ENCODE peak calls at places on chromosomes 7 and 10, in ten cellular contexts. One of them, this sample, is unnamed.

GRCh38 chr7:134905375-134905774 is 80.9 kb upstream of the AGBL3 start:
- DNase-seq in Calu3: no peak
- DNase-seq in NCI-H1092: no peak
- DNase-seq in activated gamma-delta T cell treated with Interleukin-2 at 50 U/mL for 16 hours: no peak
- DNase-seq in GM03348: peak
- DNase-seq in ACHN: peak
- DNase-seq in stimulated activated CD8-positive, alpha-beta memory T cell treated with anti-CD3 and anti-CD28 coated beads, Interleukin-15, amount 100 ng/mL, for 1 hour: no peak
- DNase-seq in GM23248: peak
- DNase-seq in amniotic stem cell: peak
- DNase-seq in nephron progenitor cell: no peak
- DNase-seq in this sample: no peak

GRCh38 chr10:48926764-48927163 is 12.9 kb downstream of the LRRC18 start:
- DNase-seq in Calu3: no peak
- DNase-seq in NCI-H1092: no peak
- DNase-seq in activated gamma-delta T cell treated with Interleukin-2 at 50 U/mL for 16 hours: no peak
- DNase-seq in GM03348: no peak
- DNase-seq in ACHN: no peak
- DNase-seq in stimulated activated CD8-positive, alpha-beta memory T cell treated with anti-CD3 and anti-CD28 coated beads, Interleukin-15, amount 100 ng/mL, for 1 hour: no peak
- DNase-seq in GM23248: no peak
- DNase-seq in amniotic stem cell: no peak
- DNase-seq in nephron progenitor cell: no peak
- DNase-seq in this sample: no peak

GRCh38 chr10:119670717-119671116 is 19.5 kb downstream of the BAG3 start:
- DNase-seq in Calu3: no peak
- DNase-seq in NCI-H1092: no peak
- DNase-seq in activated gamma-delta T cell treated with Interleukin-2 at 50 U/mL for 16 hours: no peak
- DNase-seq in GM03348: peak
- DNase-seq in ACHN: peak
- DNase-seq in stimulated activated CD8-positive, alpha-beta memory T cell treated with anti-CD3 and anti-CD28 coated beads, Interleukin-15, amount 100 ng/mL, for 1 hour: no peak
- DNase-seq in GM23248: peak
- DNase-seq in amniotic stem cell: no peak
- DNase-seq in nephron progenitor cell: no peak
- DNase-seq in this sample: no peak

GRCh38 chr10:84876116-84876999 is 548.0 kb downstream of the CCSER2 start:
- DNase-seq in Calu3: no peak
- DNase-seq in NCI-H1092: no peak
- DNase-seq in activated gamma-delta T cell treated with Interleukin-2 at 50 U/mL for 16 hours: no peak
- DNase-seq in GM03348: no peak
- DNase-seq in ACHN: no peak
- DNase-seq in stimulated activated CD8-positive, alpha-beta memory T cell treated with anti-CD3 and anti-CD28 coated beads, Interleukin-15, amount 100 ng/mL, for 1 hour: no peak
- DNase-seq in GM23248: no peak
- DNase-seq in amniotic stem cell: no peak
- DNase-seq in nephron progenitor cell: no peak
- DNase-seq in this sample: no peak

GRCh38 chr10:133215586-133215985 is 14.4 kb upstream of the UTF1 start:
- DNase-seq in Calu3: no peak
- DNase-seq in NCI-H1092: no peak
- DNase-seq in activated gamma-delta T cell treated with Interleukin-2 at 50 U/mL for 16 hours: no peak
- DNase-seq in GM03348: no peak
- DNase-seq in ACHN: no peak
- DNase-seq in stimulated activated CD8-positive, alpha-beta memory T cell treated with anti-CD3 and anti-CD28 coated beads, Interleukin-15, amount 100 ng/mL, for 1 hour: no peak
- DNase-seq in GM23248: no peak
- DNase-seq in amniotic stem cell: no peak
- DNase-seq in nephron progenitor cell: no peak
- DNase-seq in this sample: no peak

GRCh38 chr7:77348371-77348813 is 67.8 kb downstream of the GSAP start:
- DNase-seq in Calu3: no peak
- DNase-seq in NCI-H1092: no peak
- DNase-seq in activated gamma-delta T cell treated with Interleukin-2 at 50 U/mL for 16 hours: no peak
- DNase-seq in GM03348: no peak
- DNase-seq in ACHN: peak
- DNase-seq in stimulated activated CD8-positive, alpha-beta memory T cell treated with anti-CD3 and anti-CD28 coated beads, Interleukin-15, amount 100 ng/mL, for 1 hour: no peak
- DNase-seq in GM23248: peak
- DNase-seq in amniotic stem cell: peak
- DNase-seq in nephron progenitor cell: no peak
- DNase-seq in this sample: no peak

GRCh38 chr7:95577137-95577536 is 19.2 kb downstream of the PDK4 start:
- DNase-seq in Calu3: peak
- DNase-seq in NCI-H1092: no peak
- DNase-seq in activated gamma-delta T cell treated with Interleukin-2 at 50 U/mL for 16 hours: no peak
- DNase-seq in GM03348: no peak
- DNase-seq in ACHN: peak
- DNase-seq in stimulated activated CD8-positive, alpha-beta memory T cell treated with anti-CD3 and anti-CD28 coated beads, Interleukin-15, amount 100 ng/mL, for 1 hour: no peak
- DNase-seq in GM23248: peak
- DNase-seq in amniotic stem cell: no peak
- DNase-seq in nephron progenitor cell: no peak
- DNase-seq in this sample: no peak

GRCh38 chr10:74855027-74855426 is 28.6 kb downstream of the KAT6B start:
- DNase-seq in Calu3: no peak
- DNase-seq in NCI-H1092: no peak
- DNase-seq in activated gamma-delta T cell treated with Interleukin-2 at 50 U/mL for 16 hours: no peak
- DNase-seq in GM03348: peak
- DNase-seq in ACHN: no peak
- DNase-seq in stimulated activated CD8-positive, alpha-beta memory T cell treated with anti-CD3 and anti-CD28 coated beads, Interleukin-15, amount 100 ng/mL, for 1 hour: no peak
- DNase-seq in GM23248: peak
- DNase-seq in amniotic stem cell: no peak
- DNase-seq in nephron progenitor cell: no peak
- DNase-seq in this sample: peak

GRCh38 chr10:12934777-12935176 is 66.7 kb downstream of the CCDC3 start:
- DNase-seq in Calu3: no peak
- DNase-seq in NCI-H1092: no peak
- DNase-seq in activated gamma-delta T cell treated with Interleukin-2 at 50 U/mL for 16 hours: no peak
- DNase-seq in GM03348: no peak
- DNase-seq in ACHN: no peak
- DNase-seq in stimulated activated CD8-positive, alpha-beta memory T cell treated with anti-CD3 and anti-CD28 coated beads, Interleukin-15, amount 100 ng/mL, for 1 hour: no peak
- DNase-seq in GM23248: peak
- DNase-seq in amniotic stem cell: no peak
- DNase-seq in nephron progenitor cell: no peak
- DNase-seq in this sample: no peak

GRCh38 chr10:546451-546850 is 143.0 kb downstream of the DIP2C start:
- DNase-seq in Calu3: no peak
- DNase-seq in NCI-H1092: no peak
- DNase-seq in activated gamma-delta T cell treated with Interleukin-2 at 50 U/mL for 16 hours: no peak
- DNase-seq in GM03348: no peak
- DNase-seq in ACHN: no peak
- DNase-seq in stimulated activated CD8-positive, alpha-beta memory T cell treated with anti-CD3 and anti-CD28 coated beads, Interleukin-15, amount 100 ng/mL, for 1 hour: no peak
- DNase-seq in GM23248: no peak
- DNase-seq in amniotic stem cell: no peak
- DNase-seq in nephron progenitor cell: no peak
- DNase-seq in this sample: no peak

GRCh38 chr10:81873932-81874816 is 820 bp upstream of the NRG3 start:
- DNase-seq in Calu3: peak
- DNase-seq in NCI-H1092: peak
- DNase-seq in activated gamma-delta T cell treated with Interleukin-2 at 50 U/mL for 16 hours: no peak
- DNase-seq in GM03348: peak
- DNase-seq in ACHN: peak
- DNase-seq in stimulated activated CD8-positive, alpha-beta memory T cell treated with anti-CD3 and anti-CD28 coated beads, Interleukin-15, amount 100 ng/mL, for 1 hour: no peak
- DNase-seq in GM23248: peak
- DNase-seq in amniotic stem cell: no peak
- DNase-seq in nephron progenitor cell: peak
- DNase-seq in this sample: peak

GRCh38 chr7:156095908-156096539 is 283.8 kb upstream of the SHH start:
- DNase-seq in Calu3: no peak
- DNase-seq in NCI-H1092: no peak
- DNase-seq in activated gamma-delta T cell treated with Interleukin-2 at 50 U/mL for 16 hours: no peak
- DNase-seq in GM03348: no peak
- DNase-seq in ACHN: no peak
- DNase-seq in stimulated activated CD8-positive, alpha-beta memory T cell treated with anti-CD3 and anti-CD28 coated beads, Interleukin-15, amount 100 ng/mL, for 1 hour: no peak
- DNase-seq in GM23248: no peak
- DNase-seq in amniotic stem cell: no peak
- DNase-seq in nephron progenitor cell: no peak
- DNase-seq in this sample: no peak

GRCh38 chr7:19665399-19666008 is 43.3 kb downstream of the POLR1F start:
- DNase-seq in Calu3: no peak
- DNase-seq in NCI-H1092: no peak
- DNase-seq in activated gamma-delta T cell treated with Interleukin-2 at 50 U/mL for 16 hours: no peak
- DNase-seq in GM03348: peak
- DNase-seq in ACHN: peak
- DNase-seq in stimulated activated CD8-positive, alpha-beta memory T cell treated with anti-CD3 and anti-CD28 coated beads, Interleukin-15, amount 100 ng/mL, for 1 hour: no peak
- DNase-seq in GM23248: peak
- DNase-seq in amniotic stem cell: peak
- DNase-seq in nephron progenitor cell: no peak
- DNase-seq in this sample: peak

GRCh38 chr10:49359349-49360231 is 36.3 kb downstream of the DRGX start:
- DNase-seq in Calu3: no peak
- DNase-seq in NCI-H1092: no peak
- DNase-seq in activated gamma-delta T cell treated with Interleukin-2 at 50 U/mL for 16 hours: no peak
- DNase-seq in GM03348: no peak
- DNase-seq in ACHN: no peak
- DNase-seq in stimulated activated CD8-positive, alpha-beta memory T cell treated with anti-CD3 and anti-CD28 coated beads, Interleukin-15, amount 100 ng/mL, for 1 hour: no peak
- DNase-seq in GM23248: peak
- DNase-seq in amniotic stem cell: no peak
- DNase-seq in nephron progenitor cell: peak
- DNase-seq in this sample: no peak

GRCh38 chr10:5631936-5632335 is 34.5 kb downstream of the ASB13 start:
- DNase-seq in Calu3: no peak
- DNase-seq in NCI-H1092: no peak
- DNase-seq in activated gamma-delta T cell treated with Interleukin-2 at 50 U/mL for 16 hours: no peak
- DNase-seq in GM03348: no peak
- DNase-seq in ACHN: peak
- DNase-seq in stimulated activated CD8-positive, alpha-beta memory T cell treated with anti-CD3 and anti-CD28 coated beads, Interleukin-15, amount 100 ng/mL, for 1 hour: no peak
- DNase-seq in GM23248: peak
- DNase-seq in amniotic stem cell: no peak
- DNase-seq in nephron progenitor cell: no peak
- DNase-seq in this sample: no peak

GRCh38 chr7:123727071-123727837 is 21.5 kb downstream of the WASL start:
- DNase-seq in Calu3: no peak
- DNase-seq in NCI-H1092: no peak
- DNase-seq in activated gamma-delta T cell treated with Interleukin-2 at 50 U/mL for 16 hours: no peak
- DNase-seq in GM03348: peak
- DNase-seq in ACHN: no peak
- DNase-seq in stimulated activated CD8-positive, alpha-beta memory T cell treated with anti-CD3 and anti-CD28 coated beads, Interleukin-15, amount 100 ng/mL, for 1 hour: no peak
- DNase-seq in GM23248: peak
- DNase-seq in amniotic stem cell: peak
- DNase-seq in nephron progenitor cell: no peak
- DNase-seq in this sample: no peak

GRCh38 chr10:48249763-48250351 is 24.6 kb downstream of the FRMPD2 start:
- DNase-seq in Calu3: no peak
- DNase-seq in NCI-H1092: no peak
- DNase-seq in activated gamma-delta T cell treated with Interleukin-2 at 50 U/mL for 16 hours: no peak
- DNase-seq in GM03348: no peak
- DNase-seq in ACHN: no peak
- DNase-seq in stimulated activated CD8-positive, alpha-beta memory T cell treated with anti-CD3 and anti-CD28 coated beads, Interleukin-15, amount 100 ng/mL, for 1 hour: no peak
- DNase-seq in GM23248: no peak
- DNase-seq in amniotic stem cell: no peak
- DNase-seq in nephron progenitor cell: no peak
- DNase-seq in this sample: no peak

GRCh38 chr10:71728218-71728737 is 8.7 kb upstream of the C10orf105 start:
- DNase-seq in Calu3: no peak
- DNase-seq in NCI-H1092: no peak
- DNase-seq in activated gamma-delta T cell treated with Interleukin-2 at 50 U/mL for 16 hours: no peak
- DNase-seq in GM03348: peak
- DNase-seq in ACHN: no peak
- DNase-seq in stimulated activated CD8-positive, alpha-beta memory T cell treated with anti-CD3 and anti-CD28 coated beads, Interleukin-15, amount 100 ng/mL, for 1 hour: no peak
- DNase-seq in GM23248: peak
- DNase-seq in amniotic stem cell: no peak
- DNase-seq in nephron progenitor cell: no peak
- DNase-seq in this sample: peak

GRCh38 chr10:45354261-45354660 is 19.8 kb upstream of the ALOX5 start:
- DNase-seq in Calu3: no peak
- DNase-seq in NCI-H1092: no peak
- DNase-seq in activated gamma-delta T cell treated with Interleukin-2 at 50 U/mL for 16 hours: no peak
- DNase-seq in GM03348: no peak
- DNase-seq in ACHN: no peak
- DNase-seq in stimulated activated CD8-positive, alpha-beta memory T cell treated with anti-CD3 and anti-CD28 coated beads, Interleukin-15, amount 100 ng/mL, for 1 hour: no peak
- DNase-seq in GM23248: peak
- DNase-seq in amniotic stem cell: no peak
- DNase-seq in nephron progenitor cell: no peak
- DNase-seq in this sample: no peak

GRCh38 chr10:83991986-83992753 is 147.1 kb upstream of the GHITM start:
- DNase-seq in Calu3: peak
- DNase-seq in NCI-H1092: no peak
- DNase-seq in activated gamma-delta T cell treated with Interleukin-2 at 50 U/mL for 16 hours: no peak
- DNase-seq in GM03348: no peak
- DNase-seq in ACHN: peak
- DNase-seq in stimulated activated CD8-positive, alpha-beta memory T cell treated with anti-CD3 and anti-CD28 coated beads, Interleukin-15, amount 100 ng/mL, for 1 hour: no peak
- DNase-seq in GM23248: peak
- DNase-seq in amniotic stem cell: no peak
- DNase-seq in nephron progenitor cell: peak
- DNase-seq in this sample: peak

GRCh38 chr10:124347956-124348355 is 70.8 kb downstream of the OAT start:
- DNase-seq in Calu3: no peak
- DNase-seq in NCI-H1092: no peak
- DNase-seq in activated gamma-delta T cell treated with Interleukin-2 at 50 U/mL for 16 hours: no peak
- DNase-seq in GM03348: no peak
- DNase-seq in ACHN: no peak
- DNase-seq in stimulated activated CD8-positive, alpha-beta memory T cell treated with anti-CD3 and anti-CD28 coated beads, Interleukin-15, amount 100 ng/mL, for 1 hour: no peak
- DNase-seq in GM23248: no peak
- DNase-seq in amniotic stem cell: no peak
- DNase-seq in nephron progenitor cell: no peak
- DNase-seq in this sample: no peak

GRCh38 chr10:103042129-103042528 is 124.0 kb downstream of the CNNM2 start:
- DNase-seq in Calu3: no peak
- DNase-seq in NCI-H1092: no peak
- DNase-seq in activated gamma-delta T cell treated with Interleukin-2 at 50 U/mL for 16 hours: no peak
- DNase-seq in GM03348: no peak
- DNase-seq in ACHN: no peak
- DNase-seq in stimulated activated CD8-positive, alpha-beta memory T cell treated with anti-CD3 and anti-CD28 coated beads, Interleukin-15, amount 100 ng/mL, for 1 hour: no peak
- DNase-seq in GM23248: no peak
- DNase-seq in amniotic stem cell: no peak
- DNase-seq in nephron progenitor cell: no peak
- DNase-seq in this sample: no peak

GRCh38 chr10:117165557-117166419 is 27.7 kb upstream of the VAX1 start:
- DNase-seq in Calu3: peak
- DNase-seq in NCI-H1092: no peak
- DNase-seq in activated gamma-delta T cell treated with Interleukin-2 at 50 U/mL for 16 hours: no peak
- DNase-seq in GM03348: peak
- DNase-seq in ACHN: peak
- DNase-seq in stimulated activated CD8-positive, alpha-beta memory T cell treated with anti-CD3 and anti-CD28 coated beads, Interleukin-15, amount 100 ng/mL, for 1 hour: no peak
- DNase-seq in GM23248: peak
- DNase-seq in amniotic stem cell: no peak
- DNase-seq in nephron progenitor cell: peak
- DNase-seq in this sample: peak

GRCh38 chr10:10780746-10781145 is 236.9 kb upstream of the CELF2 start:
- DNase-seq in Calu3: no peak
- DNase-seq in NCI-H1092: no peak
- DNase-seq in activated gamma-delta T cell treated with Interleukin-2 at 50 U/mL for 16 hours: no peak
- DNase-seq in GM03348: peak
- DNase-seq in ACHN: no peak
- DNase-seq in stimulated activated CD8-positive, alpha-beta memory T cell treated with anti-CD3 and anti-CD28 coated beads, Interleukin-15, amount 100 ng/mL, for 1 hour: no peak
- DNase-seq in GM23248: peak
- DNase-seq in amniotic stem cell: no peak
- DNase-seq in nephron progenitor cell: no peak
- DNase-seq in this sample: no peak

GRCh38 chr10:91604462-91604935 is 28.4 kb downstream of the PPP1R3C start:
- DNase-seq in Calu3: no peak
- DNase-seq in NCI-H1092: no peak
- DNase-seq in activated gamma-delta T cell treated with Interleukin-2 at 50 U/mL for 16 hours: no peak
- DNase-seq in GM03348: no peak
- DNase-seq in ACHN: no peak
- DNase-seq in stimulated activated CD8-positive, alpha-beta memory T cell treated with anti-CD3 and anti-CD28 coated beads, Interleukin-15, amount 100 ng/mL, for 1 hour: no peak
- DNase-seq in GM23248: peak
- DNase-seq in amniotic stem cell: no peak
- DNase-seq in nephron progenitor cell: no peak
- DNase-seq in this sample: no peak

GRCh38 chr10:107542607-107543006 is 378.1 kb upstream of the SORCS1 start:
- DNase-seq in Calu3: no peak
- DNase-seq in NCI-H1092: no peak
- DNase-seq in activated gamma-delta T cell treated with Interleukin-2 at 50 U/mL for 16 hours: no peak
- DNase-seq in GM03348: no peak
- DNase-seq in ACHN: no peak
- DNase-seq in stimulated activated CD8-positive, alpha-beta memory T cell treated with anti-CD3 and anti-CD28 coated beads, Interleukin-15, amount 100 ng/mL, for 1 hour: no peak
- DNase-seq in GM23248: no peak
- DNase-seq in amniotic stem cell: no peak
- DNase-seq in nephron progenitor cell: no peak
- DNase-seq in this sample: no peak

GRCh38 chr10:36303896-36304295 is 661.8 kb upstream of the FZD8 start:
- DNase-seq in Calu3: no peak
- DNase-seq in NCI-H1092: no peak
- DNase-seq in activated gamma-delta T cell treated with Interleukin-2 at 50 U/mL for 16 hours: no peak
- DNase-seq in GM03348: no peak
- DNase-seq in ACHN: no peak
- DNase-seq in stimulated activated CD8-positive, alpha-beta memory T cell treated with anti-CD3 and anti-CD28 coated beads, Interleukin-15, amount 100 ng/mL, for 1 hour: no peak
- DNase-seq in GM23248: no peak
- DNase-seq in amniotic stem cell: no peak
- DNase-seq in nephron progenitor cell: no peak
- DNase-seq in this sample: no peak

GRCh38 chr7:38840736-38841460 is 68.1 kb downstream of the VPS41 start:
- DNase-seq in Calu3: no peak
- DNase-seq in NCI-H1092: no peak
- DNase-seq in activated gamma-delta T cell treated with Interleukin-2 at 50 U/mL for 16 hours: no peak
- DNase-seq in GM03348: peak
- DNase-seq in ACHN: peak
- DNase-seq in stimulated activated CD8-positive, alpha-beta memory T cell treated with anti-CD3 and anti-CD28 coated beads, Interleukin-15, amount 100 ng/mL, for 1 hour: no peak
- DNase-seq in GM23248: peak
- DNase-seq in amniotic stem cell: peak
- DNase-seq in nephron progenitor cell: no peak
- DNase-seq in this sample: peak

This sample was measured in GM20000.